ENCODE peak calls at places on chromosome 9, in four cellular contexts. Q, C, S and J are unnamed samples.

GRCh38 chr9:76200730-76201129 is 193.5 kb downstream of the RFK start:
- DNase-seq in Q (no peak), C (no peak), S (no peak), J (no peak)

GRCh38 chr9:104923740-104924139 is 4.2 kb downstream of the ABCA1 start:
- DNase-seq in S (no peak), C (no peak), Q (no peak), J (no peak)

GRCh38 chr9:82020341-82020740 is 31.8 kb downstream of the SPATA31D1 start:
- DNase-seq in Q (no peak), S (no peak), C (no peak), J (no peak)

GRCh38 chr9:101381833-101382342 is 2.9 kb downstream of the BAAT start:
- DNase-seq in S (no peak), Q (no peak), C (no peak), J (no peak)

GRCh38 chr9:133499892-133500270 is 21.0 kb upstream of the SLC2A6 start:
- DNase-seq in S (no peak), C (no peak), Q (no peak), J (no peak)

GRCh38 chr9:95518026-95518425 is 1.3 kb upstream of the PTCH1 start:
- DNase-seq in Q (no peak), C (no peak), S (no peak), J (no peak)

GRCh38 chr9:88988796-88989641 is 2.2 kb upstream of the S1PR3 start:
- DNase-seq in C (peak), S (peak), Q (peak), J (no peak)

GRCh38 chr9:89440548-89440947 is 57.4 kb downstream of the SEMA4D start:
- DNase-seq in S (no peak), C (no peak), Q (no peak), J (no peak)

GRCh38 chr9:82031538-82032280 is 43.1 kb downstream of the SPATA31D1 start:
- DNase-seq in S (no peak), Q (peak), C (peak), J (no peak)

GRCh38 chr9:21919377-21920362 is 74.5 kb downstream of the CDKN2A start:
- DNase-seq in Q (peak), C (peak), S (peak), J (no peak)

GRCh38 chr9:136944094-136944518 is 432 bp downstream of the FBXW5 start:
- DNase-seq in S (no peak), Q (no peak), C (peak), J (peak)
- TF ChIP-seq CTCF in S (no peak), Q (no peak), C (no peak), J (peak)

DNA sequence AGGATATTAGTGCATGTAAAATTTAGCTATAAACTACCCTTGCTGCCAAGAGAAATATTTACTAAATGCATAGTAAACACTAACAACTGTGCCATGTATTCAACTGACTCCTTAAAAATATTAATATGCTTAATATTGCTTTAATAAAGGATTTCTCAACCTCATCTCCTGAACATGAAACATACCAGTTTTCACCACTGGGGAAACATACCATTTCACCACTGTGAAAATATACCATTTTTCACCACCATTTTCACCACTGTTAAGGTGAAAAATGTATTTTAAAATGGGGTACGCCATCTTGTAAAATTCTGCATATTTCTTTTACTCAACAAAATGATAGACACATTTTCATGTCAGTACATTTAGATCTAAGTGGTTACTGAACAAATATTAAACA is 4.5 kb downstream of the RAB14 start:
- DNase-seq in S (no peak), Q (no peak), C (no peak), J (no peak)
- TF ChIP-seq CTCF in S (peak), Q (no peak), C (no peak), J (no peak)

DNA sequence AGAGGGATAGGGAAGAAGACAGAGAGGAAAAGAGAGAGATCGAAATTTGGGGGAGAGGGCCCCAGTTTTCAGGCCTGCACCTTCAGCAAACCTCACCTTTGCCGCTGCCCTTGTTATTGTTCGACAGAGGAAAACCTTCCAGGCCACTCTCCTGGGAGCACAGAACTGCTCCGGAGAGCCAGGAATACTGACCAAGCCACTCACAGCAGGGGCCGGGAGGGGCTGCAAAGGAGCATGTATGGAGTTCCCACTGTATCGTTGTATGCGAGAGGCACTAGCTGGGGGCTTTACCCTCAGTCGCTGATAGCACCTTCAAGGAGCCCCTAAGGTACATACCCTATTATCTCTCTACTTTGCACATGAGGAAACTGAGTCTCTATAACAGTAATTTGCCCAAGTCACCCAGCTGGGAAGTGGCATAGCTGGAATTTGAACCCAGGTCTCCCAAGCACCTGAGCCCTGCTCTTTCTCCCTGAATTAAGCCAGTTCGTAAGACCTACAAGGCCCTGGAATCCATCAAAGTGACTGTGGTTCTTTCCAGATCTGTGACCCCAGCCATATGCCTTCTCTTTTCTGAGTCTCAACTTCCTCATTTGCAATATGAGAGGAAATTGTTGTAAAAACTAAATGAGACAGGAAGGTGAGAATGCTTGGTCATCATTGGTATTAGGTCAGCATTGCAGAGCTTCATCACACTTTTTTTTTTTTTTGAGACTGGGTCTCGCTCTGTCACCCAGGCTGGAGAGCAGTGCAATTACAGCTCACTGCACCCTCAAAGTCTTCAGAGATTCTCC is 21.0 kb upstream of the FOXE1 start:
- DNase-seq in S (peak), C (no peak), Q (no peak), J (no peak)
- TF ChIP-seq CTCF in S (no peak), C (no peak), Q (no peak), J (no peak)

GRCh38 chr9:136117291-136118060 is 1.2 kb downstream of the TMEM250 start:
- DNase-seq in C (no peak), S (no peak), Q (no peak), J (no peak)

GRCh38 chr9:136118061-136118366 is 661 bp downstream of the TMEM250 start:
- DNase-seq in C (no peak), S (no peak), Q (no peak), J (no peak)

GRCh38 chr9:136119259-136120118 is 814 bp upstream of the TMEM250 start:
- DNase-seq in Q (no peak), C (no peak), S (no peak), J (no peak)

GRCh38 chr9:136120119-136120393 is 1.4 kb upstream of the TMEM250 start:
- DNase-seq in S (no peak), Q (no peak), C (no peak), J (no peak)

DNA sequence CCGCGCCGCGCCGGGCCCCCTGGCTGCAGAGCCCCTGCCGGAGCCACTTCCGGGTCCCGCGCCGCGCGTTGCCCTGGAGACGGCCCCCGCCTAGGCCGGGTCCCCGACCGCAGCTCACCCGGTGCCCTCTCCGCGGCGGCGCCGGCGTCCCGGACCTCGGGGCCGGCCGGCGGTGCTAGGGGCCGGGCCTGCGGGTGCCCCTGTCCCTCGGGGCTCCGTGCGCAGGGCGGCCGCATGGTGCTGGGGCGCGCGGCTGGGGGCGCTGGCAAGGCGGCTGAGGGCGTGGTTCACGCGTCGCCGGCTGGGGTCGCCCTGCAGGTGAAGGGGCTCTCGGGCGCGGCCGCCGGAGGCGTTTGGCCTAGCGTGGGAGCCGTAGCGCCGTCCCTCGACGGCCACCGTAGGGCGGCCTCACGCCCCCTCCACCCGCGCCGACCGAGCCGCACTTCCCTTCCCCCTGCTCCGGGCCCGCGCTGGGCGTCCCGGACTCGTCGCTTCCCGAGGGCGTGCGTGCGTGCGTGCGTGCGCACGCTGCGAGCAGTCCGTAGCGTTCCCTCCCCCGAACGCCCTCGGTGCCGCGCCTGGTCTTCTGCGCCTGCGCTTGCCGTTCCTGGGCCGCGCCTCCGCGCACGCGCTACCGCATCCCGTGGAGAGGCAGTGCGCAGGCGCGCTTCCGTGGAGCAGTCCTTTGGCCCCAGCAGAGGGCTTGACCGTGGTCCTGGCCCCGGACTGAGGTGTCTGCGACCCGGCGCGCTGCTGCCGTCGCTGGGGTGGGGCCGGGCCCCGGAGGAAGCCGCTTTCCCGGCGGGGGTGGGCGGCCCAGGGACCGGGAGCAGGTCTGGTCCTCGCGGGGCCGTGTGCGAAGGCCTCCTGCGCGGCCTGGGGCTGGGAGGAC is at the start of gene TMEM250:
- DNase-seq in Q (peak), C (peak), S (peak), J (peak)
- TF ChIP-seq CTCF in Q (no peak), C (no peak), S (no peak), J (peak)

GRCh38 chr9:121498487-121499176 is 1.0 kb downstream of the GGTA1 start:
- DNase-seq in S (no peak), C (no peak), Q (no peak), J (no peak)
- TF ChIP-seq CTCF in S (no peak), C (peak), Q (no peak), J (no peak)

DNA sequence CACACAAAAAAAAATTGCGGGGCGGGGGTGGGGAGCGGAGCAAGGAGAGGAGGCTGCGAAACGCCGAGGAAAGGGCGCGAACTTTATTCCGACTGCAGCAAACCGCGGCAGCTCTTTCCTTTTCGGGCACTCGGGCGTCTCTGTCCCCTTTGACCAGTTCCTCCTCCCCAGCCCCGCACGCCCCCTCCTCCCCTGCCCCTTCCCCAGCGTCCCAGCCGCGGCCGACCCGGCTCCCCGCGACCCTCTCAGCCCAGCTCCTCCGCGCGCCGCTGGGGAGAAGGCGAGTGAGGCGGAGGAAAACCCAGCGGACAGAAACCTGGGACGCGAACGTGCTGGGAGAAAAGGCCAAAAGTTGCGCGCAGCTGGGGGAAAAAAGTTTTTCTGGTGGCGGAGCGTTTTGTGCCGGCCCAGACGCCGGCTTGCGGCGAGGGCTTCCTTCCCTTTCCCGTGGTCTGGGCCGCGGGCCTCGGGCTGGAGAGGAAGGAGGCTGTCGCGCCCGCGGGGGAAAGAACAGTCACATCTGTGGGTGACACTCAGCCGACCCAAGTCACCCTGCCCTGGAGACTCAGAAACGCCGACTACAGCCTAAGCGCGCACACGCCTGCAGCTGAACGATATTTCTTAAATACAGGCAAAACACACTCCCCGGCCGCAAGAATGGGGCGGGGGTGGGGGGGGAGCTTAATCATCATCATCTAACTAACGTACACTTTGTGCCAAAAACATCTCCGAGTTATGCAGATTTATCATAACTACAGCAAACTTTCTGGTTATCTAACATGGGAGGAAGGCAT is 1.1 kb upstream of the BNC2 start:
- DNase-seq in S (peak), Q (no peak), C (no peak), J (no peak)
- TF ChIP-seq CTCF in S (no peak), Q (no peak), C (no peak), J (no peak)